ENCODE peak calls at places on chromosomes 3 and 15, in five cellular contexts. M is D341Med; R is HTR-8/SVneo; T is GM12891; N is CD8-positive, alpha-beta memory T cell. L is an unnamed sample.

GRCh38 chr3:143119974-143120715 is 574 bp downstream of the CHST2 start:
- DNase-seq in M (peak), R (peak), T (peak), N (no peak), L (no peak)

GRCh38 chr3:53261712-53262111 is 5.9 kb upstream of the TKT start:
- DNase-seq in M (no peak), R (no peak), N (no peak), T (no peak), L (no peak)

GRCh38 chr3:85397434-85397833 is 438.6 kb downstream of the CADM2 start:
- DNase-seq in N (no peak), T (no peak), R (no peak), M (no peak), L (no peak)

GRCh38 chr3:177832862-177833261 is 635.6 kb upstream of the TBL1XR1 start:
- DNase-seq in T (no peak), N (no peak), M (no peak), R (no peak), L (no peak)

GRCh38 chr3:14514323-14514720 is 25.8 kb downstream of the GRIP2 start:
- DNase-seq in N (no peak), R (no peak), M (no peak), T (no peak), L (no peak)

GRCh38 chr15:61195116-61196002 is 33.7 kb downstream of the RORA start:
- DNase-seq in R (peak), N (no peak), M (peak), T (peak), L (no peak)

GRCh38 chr15:70111203-70112017 is 13.7 kb upstream of the TLE3 start:
- DNase-seq in T (no peak), M (peak), N (no peak), R (peak), L (no peak)

GRCh38 chr3:146818866-146819265 is 213.7 kb upstream of the PLSCR5 start:
- DNase-seq in T (no peak), N (no peak), R (no peak), M (no peak), L (no peak)

GRCh38 chr15:63938486-63939061 is 104.8 kb upstream of the HERC1 start:
- DNase-seq in R (no peak), T (no peak), M (peak), N (no peak), L (no peak)

GRCh38 chr15:53520867-53521525 is 238.5 kb downstream of the WDR72 start:
- DNase-seq in T (no peak), N (no peak), M (no peak), R (no peak), L (no peak)

GRCh38 chr3:50156549-50156948 is 1.4 kb downstream of the SEMA3F start:
- DNase-seq in N (no peak), M (no peak), R (no peak), T (no peak), L (no peak)

GRCh38 chr3:157130138-157130880 is 29.6 kb downstream of the CCNL1 start:
- DNase-seq in M (peak), N (peak), R (peak), T (no peak), L (no peak)

GRCh38 chr3:97680210-97680609 is 84.3 kb upstream of the ARL6 start:
- DNase-seq in M (no peak), T (no peak), N (no peak), R (no peak), L (no peak)

GRCh38 chr3:26921054-26921453 is 298.5 kb downstream of the LRRC3B start:
- DNase-seq in T (no peak), N (no peak), M (no peak), R (no peak), L (no peak)

GRCh38 chr3:24375947-24376384 is 118.7 kb downstream of the THRB start:
- DNase-seq in R (no peak), N (no peak), M (no peak), T (no peak), L (no peak)

GRCh38 chr3:184786271-184787010 is 25.5 kb upstream of the VPS8 start:
- DNase-seq in M (no peak), R (peak), N (no peak), T (peak), L (no peak)

GRCh38 chr15:86555939-86556725 is 476.5 kb downstream of the AGBL1 start:
- DNase-seq in T (no peak), M (no peak), N (no peak), R (no peak), L (no peak)